ENCODE peak calls at places on chromosomes 12 and 14, in six cellular contexts. Z is stimulated activated CD4-positive, alpha-beta T cell treated with anti-CD3 and anti-CD28 coated beads, Interleukin-1b, Interleukin-23, amount 100 ng/mL, for 48 hours; H is NCI-H345; E is BJ; X is amygdala; I is DMS153. O is an unnamed sample.

GRCh38 chr14:74975059-74975810 is 19.8 kb upstream of the PGF start:
- DNase-seq in E (no peak), Z (no peak), I (no peak), X (no peak), H (no peak), O (no peak)

GRCh38 chr14:65462411-65462810 is 49.9 kb downstream of the FUT8 start:
- DNase-seq in I (no peak), E (no peak), Z (peak), X (no peak), H (no peak), O (peak)

GRCh38 chr12:50828121-50828520 is 14.6 kb upstream of the TMPRSS12 start:
- DNase-seq in H (no peak), I (no peak), X (no peak), Z (no peak), E (no peak), O (no peak)

GRCh38 chr14:55073856-55074255 is 22.4 kb downstream of the MAPK1IP1L start:
- DNase-seq in E (no peak), H (no peak), I (no peak), X (no peak), Z (no peak), O (peak)

GRCh38 chr14:59190372-59190771 is 1.9 kb downstream of the DAAM1 start:
- DNase-seq in H (no peak), Z (no peak), E (no peak), X (no peak), I (no peak), O (no peak)

GRCh38 chr12:27652174-27652763 is 44.0 kb upstream of the REP15 start:
- DNase-seq in X (peak), E (peak), Z (no peak), I (peak), H (peak), O (peak)

GRCh38 chr14:56005580-56006053 is 112.6 kb upstream of the PELI2 start:
- DNase-seq in X (no peak), H (no peak), Z (no peak), E (no peak), I (no peak), O (no peak)

GRCh38 chr14:99754141-99755067 is 38.8 kb upstream of the EML1 start:
- DNase-seq in Z (no peak), E (no peak), I (no peak), X (no peak), H (peak), O (no peak)

GRCh38 chr12:97716356-97716755 is 253.8 kb downstream of the RMST start:
- DNase-seq in X (no peak), E (no peak), H (peak), I (no peak), Z (no peak), O (peak)

GRCh38 chr12:89935850-89936249 is 227.2 kb upstream of the ATP2B1 start:
- DNase-seq in X (no peak), E (no peak), Z (no peak), H (no peak), I (no peak), O (no peak)

GRCh38 chr14:54515670-54516069 is 6.0 kb downstream of the CGRRF1 start:
- DNase-seq in H (no peak), X (no peak), E (no peak), Z (no peak), I (no peak), O (no peak)